ENCODE peak calls at places on chromosomes 1 and 21, in four cellular contexts. One of them, this sample, is unnamed.

GRCh38 chr1:201469645-201470074 is 672 bp upstream of the PHLDA3 start:
- DNase-seq in H1: no peak
- DNase-seq in WTC11: peak; percentile 25
- DNase-seq in GM12878: no peak
- DNase-seq in this sample: no peak

GRCh38 chr1:203473281-203473680 is 2.3 kb upstream of the PRELP start:
- DNase-seq in H1: no peak
- DNase-seq in WTC11: no peak
- DNase-seq in GM12878: no peak
- DNase-seq in this sample: no peak

GRCh38 chr1:181021811-181022434 is 747 bp downstream of the STX6 start:
- DNase-seq in H1: peak; percentile 25
- DNase-seq in WTC11: peak; percentile 50
- DNase-seq in GM12878: no peak
- DNase-seq in this sample: peak; percentile 65

GRCh38 chr21:17139696-17140095 is 373.1 kb upstream of the CXADR start:
- DNase-seq in H1: no peak
- DNase-seq in WTC11: no peak
- DNase-seq in GM12878: no peak
- DNase-seq in this sample: no peak

GRCh38 chr21:16492892-16493291 is 763.1 kb downstream of the USP25 start:
- DNase-seq in H1: no peak
- DNase-seq in WTC11: no peak
- DNase-seq in GM12878: no peak
- DNase-seq in this sample: no peak

GRCh38 chr1:211920141-211920572 is 89.6 kb upstream of the LPGAT1 start:
- DNase-seq in H1: no peak
- DNase-seq in WTC11: no peak
- DNase-seq in GM12878: no peak
- DNase-seq in this sample: no peak

GRCh38 chr21:44653656-44654575 is 543 bp downstream of the KRTAP12-4 start:
- DNase-seq in H1: no peak
- DNase-seq in WTC11: no peak
- DNase-seq in GM12878: no peak
- DNase-seq in this sample: no peak

GRCh38 chr21:29130234-29130993 is at the start of gene MAP3K7CL:
- DNase-seq in H1: no peak
- DNase-seq in WTC11: no peak
- DNase-seq in GM12878: no peak
- DNase-seq in this sample: no peak

GRCh38 chr1:165426745-165427144 is 18.2 kb downstream of the RXRG start:
- DNase-seq in H1: no peak
- DNase-seq in WTC11: no peak
- DNase-seq in GM12878: no peak
- DNase-seq in this sample: no peak

GRCh38 chr1:205569411-205570172 is 62.2 kb downstream of the ELK4 start:
- DNase-seq in H1: no peak
- DNase-seq in WTC11: no peak
- DNase-seq in GM12878: no peak
- DNase-seq in this sample: no peak

GRCh38 chr1:96538001-96538649 is 183.5 kb upstream of the PTBP2 start:
- DNase-seq in H1: no peak
- DNase-seq in WTC11: no peak
- DNase-seq in GM12878: no peak
- DNase-seq in this sample: no peak

GRCh38 chr1:36894824-36895223 is 139.5 kb downstream of the GRIK3 start:
- DNase-seq in H1: no peak
- DNase-seq in WTC11: no peak
- DNase-seq in GM12878: no peak
- DNase-seq in this sample: no peak

GRCh38 chr1:53180951-53181350 is 15.7 kb upstream of the CPT2 start:
- DNase-seq in H1: no peak
- DNase-seq in WTC11: no peak
- DNase-seq in GM12878: no peak
- DNase-seq in this sample: no peak

GRCh38 chr1:45952072-45952471 is 148.7 kb downstream of the MAST2 start:
- DNase-seq in H1: no peak
- DNase-seq in WTC11: no peak
- DNase-seq in GM12878: no peak
- DNase-seq in this sample: no peak

GRCh38 chr21:37915516-37915915 is 741 bp downstream of the KCNJ6 start:
- DNase-seq in H1: no peak
- DNase-seq in WTC11: peak; percentile 43
- DNase-seq in GM12878: no peak
- DNase-seq in this sample: no peak

GRCh38 chr1:193111641-193112090 is 6.5 kb upstream of the GLRX2 start:
- DNase-seq in H1: no peak
- DNase-seq in WTC11: peak; percentile 38
- DNase-seq in GM12878: no peak
- DNase-seq in this sample: no peak

GRCh38 chr1:32992489-32993214 is 28.0 kb upstream of the RNF19B start:
- DNase-seq in H1: no peak
- DNase-seq in WTC11: peak; percentile 72
- DNase-seq in GM12878: peak; percentile 98
- DNase-seq in this sample: peak; percentile 67

GRCh38 chr1:30479576-30479975 is 243.8 kb downstream of the MATN1 start:
- DNase-seq in H1: no peak
- DNase-seq in WTC11: no peak
- DNase-seq in GM12878: no peak
- DNase-seq in this sample: no peak

GRCh38 chr1:185821612-185822385 is 87.6 kb downstream of the HMCN1 start:
- DNase-seq in H1: no peak
- DNase-seq in WTC11: no peak
- DNase-seq in GM12878: no peak
- DNase-seq in this sample: no peak

GRCh38 chr1:203402609-203403337 is 51.9 kb upstream of the FMOD start:
- DNase-seq in H1: no peak
- DNase-seq in WTC11: no peak
- DNase-seq in GM12878: no peak
- DNase-seq in this sample: no peak

DNA sequence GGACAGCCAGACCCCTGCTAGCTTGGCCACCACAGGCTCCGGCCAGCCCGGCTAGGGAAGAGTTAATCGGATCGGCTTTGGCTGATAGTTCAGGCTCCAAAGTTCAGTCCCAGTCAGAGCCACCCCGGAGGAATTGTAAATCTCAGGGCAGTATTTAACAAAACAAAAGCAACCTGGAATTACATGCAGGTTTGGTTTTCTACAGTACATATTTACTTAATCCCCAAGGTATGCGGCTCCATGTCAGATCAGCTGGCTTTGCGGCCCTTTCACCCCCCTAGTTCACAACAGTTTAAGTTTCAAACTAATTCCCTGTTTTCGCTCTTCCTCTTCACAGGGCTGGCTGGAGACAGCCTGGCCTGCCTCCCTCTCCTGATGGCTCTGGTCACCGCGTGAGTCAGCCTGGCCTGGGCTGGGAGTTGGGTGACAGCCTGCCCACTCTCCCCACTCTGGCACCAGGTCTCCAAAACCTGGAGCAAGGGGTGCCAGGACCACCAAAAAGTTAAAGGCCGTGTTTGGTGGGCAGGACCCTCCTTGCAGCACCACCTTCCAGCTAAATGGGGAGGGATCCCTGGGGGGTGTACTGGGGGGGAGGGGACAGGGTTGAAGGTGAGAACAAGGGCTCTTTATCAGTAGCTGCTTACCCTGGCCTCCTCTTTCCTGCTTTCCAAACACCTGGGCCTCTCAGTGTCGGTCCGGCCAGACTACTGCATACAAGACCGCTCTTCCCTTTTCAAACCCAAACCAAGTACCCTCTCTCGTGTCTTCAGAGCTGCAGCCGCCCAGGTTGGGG is 1.9 kb downstream of the DHRS3 start:
- DNase-seq in H1: no peak
- DNase-seq in WTC11: peak; percentile 65
- DNase-seq in GM12878: no peak
- DNase-seq in this sample: peak; percentile 65
- TF ChIP-seq ATF2 in H1: no peak
- TF ChIP-seq ATF2 in WTC11: no peak
- TF ChIP-seq ATF2 in GM12878: no peak
- TF ChIP-seq ATF2 in this sample: no peak

GRCh38 chr1:210347112-210347511 is 18.4 kb downstream of the HHAT start:
- DNase-seq in H1: no peak
- DNase-seq in WTC11: no peak
- DNase-seq in GM12878: no peak
- DNase-seq in this sample: no peak
- TF ChIP-seq ATF2 in H1: no peak
- TF ChIP-seq ATF2 in WTC11: no peak
- TF ChIP-seq ATF2 in GM12878: peak; percentile 91
- TF ChIP-seq ATF2 in this sample: no peak

DNA sequence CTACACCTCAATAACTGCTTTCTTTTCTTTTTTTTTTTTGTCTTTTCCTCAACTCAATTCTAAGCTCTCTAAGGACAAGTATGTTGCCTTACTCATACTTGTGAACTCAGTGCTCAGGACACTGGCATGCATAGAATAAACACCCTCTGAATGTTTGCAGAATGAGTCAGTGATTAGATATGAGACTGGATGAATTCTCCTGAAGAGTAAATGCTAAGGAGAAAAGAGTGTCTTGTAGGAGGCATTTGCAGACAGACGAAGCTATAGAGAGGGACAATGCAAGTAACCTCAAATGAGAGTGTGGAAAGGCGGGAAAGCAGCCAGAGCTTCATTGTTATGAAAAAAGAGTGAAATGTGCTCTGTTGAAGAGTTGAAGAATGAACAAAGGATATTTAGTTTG is 166.0 kb upstream of the DPYD start:
- DNase-seq in H1: peak; percentile 31
- DNase-seq in WTC11: no peak
- DNase-seq in GM12878: no peak
- DNase-seq in this sample: no peak
- TF ChIP-seq ATF2 in H1: no peak
- TF ChIP-seq ATF2 in WTC11: no peak
- TF ChIP-seq ATF2 in GM12878: no peak
- TF ChIP-seq ATF2 in this sample: no peak

GRCh38 chr1:62198069-62198780 is 3.6 kb downstream of the L1TD1 start:
- DNase-seq in H1: no peak
- DNase-seq in WTC11: peak; percentile 68
- DNase-seq in GM12878: no peak
- DNase-seq in this sample: no peak

GRCh38 chr1:62198781-62199125 is 4.1 kb downstream of the L1TD1 start:
- DNase-seq in H1: no peak
- DNase-seq in WTC11: no peak
- DNase-seq in GM12878: no peak
- DNase-seq in this sample: no peak

GRCh38 chr1:62194651-62195282 is at the start of gene L1TD1:
- DNase-seq in H1: peak; percentile 91
- DNase-seq in WTC11: peak; percentile 94
- DNase-seq in GM12878: no peak
- DNase-seq in this sample: no peak

GRCh38 chr1:62196091-62196690 is 1.5 kb downstream of the L1TD1 start:
- DNase-seq in H1: no peak
- DNase-seq in WTC11: no peak
- DNase-seq in GM12878: no peak
- DNase-seq in this sample: no peak
- TF ChIP-seq ATF2 in H1: no peak
- TF ChIP-seq ATF2 in WTC11: no peak
- TF ChIP-seq ATF2 in GM12878: no peak
- TF ChIP-seq ATF2 in this sample: no peak

DNA sequence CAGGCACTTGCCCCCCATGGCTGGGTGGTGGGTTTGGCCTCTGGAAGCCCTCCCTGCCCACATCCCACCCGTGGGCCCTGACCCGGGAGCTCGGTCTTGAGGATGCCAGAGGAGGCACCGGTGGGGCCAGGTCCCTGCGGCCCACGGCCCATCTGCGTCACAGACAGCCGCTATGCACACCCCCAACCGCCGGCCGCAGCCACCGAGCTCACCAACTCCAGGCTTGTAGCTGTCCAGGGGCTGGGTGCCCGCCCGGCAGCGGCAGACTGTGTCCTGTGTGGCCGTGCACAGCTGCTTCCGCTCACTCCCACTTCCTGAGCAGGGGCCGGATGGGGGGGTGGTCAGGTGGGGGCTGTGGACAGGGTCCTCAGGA is 1.2 kb downstream of the TNFRSF4 start:
- DNase-seq in H1: no peak
- DNase-seq in WTC11: no peak
- DNase-seq in GM12878: no peak
- DNase-seq in this sample: no peak
- TF ChIP-seq ATF2 in H1: no peak
- TF ChIP-seq ATF2 in WTC11: no peak
- TF ChIP-seq ATF2 in GM12878: no peak
- TF ChIP-seq ATF2 in this sample: no peak

GRCh38 chr1:112522621-112523020 is 13.9 kb downstream of the WNT2B start:
- DNase-seq in H1: no peak
- DNase-seq in WTC11: no peak
- DNase-seq in GM12878: no peak
- DNase-seq in this sample: no peak
- TF ChIP-seq ATF2 in H1: no peak
- TF ChIP-seq ATF2 in WTC11: no peak
- TF ChIP-seq ATF2 in GM12878: no peak
- TF ChIP-seq ATF2 in this sample: no peak

GRCh38 chr1:2534775-2535387 is 4.8 kb upstream of the HES5 start:
- DNase-seq in H1: no peak
- DNase-seq in WTC11: no peak
- DNase-seq in GM12878: no peak
- DNase-seq in this sample: no peak
- TF ChIP-seq ATF2 in H1: no peak
- TF ChIP-seq ATF2 in WTC11: no peak
- TF ChIP-seq ATF2 in GM12878: no peak
- TF ChIP-seq ATF2 in this sample: no peak

DNA sequence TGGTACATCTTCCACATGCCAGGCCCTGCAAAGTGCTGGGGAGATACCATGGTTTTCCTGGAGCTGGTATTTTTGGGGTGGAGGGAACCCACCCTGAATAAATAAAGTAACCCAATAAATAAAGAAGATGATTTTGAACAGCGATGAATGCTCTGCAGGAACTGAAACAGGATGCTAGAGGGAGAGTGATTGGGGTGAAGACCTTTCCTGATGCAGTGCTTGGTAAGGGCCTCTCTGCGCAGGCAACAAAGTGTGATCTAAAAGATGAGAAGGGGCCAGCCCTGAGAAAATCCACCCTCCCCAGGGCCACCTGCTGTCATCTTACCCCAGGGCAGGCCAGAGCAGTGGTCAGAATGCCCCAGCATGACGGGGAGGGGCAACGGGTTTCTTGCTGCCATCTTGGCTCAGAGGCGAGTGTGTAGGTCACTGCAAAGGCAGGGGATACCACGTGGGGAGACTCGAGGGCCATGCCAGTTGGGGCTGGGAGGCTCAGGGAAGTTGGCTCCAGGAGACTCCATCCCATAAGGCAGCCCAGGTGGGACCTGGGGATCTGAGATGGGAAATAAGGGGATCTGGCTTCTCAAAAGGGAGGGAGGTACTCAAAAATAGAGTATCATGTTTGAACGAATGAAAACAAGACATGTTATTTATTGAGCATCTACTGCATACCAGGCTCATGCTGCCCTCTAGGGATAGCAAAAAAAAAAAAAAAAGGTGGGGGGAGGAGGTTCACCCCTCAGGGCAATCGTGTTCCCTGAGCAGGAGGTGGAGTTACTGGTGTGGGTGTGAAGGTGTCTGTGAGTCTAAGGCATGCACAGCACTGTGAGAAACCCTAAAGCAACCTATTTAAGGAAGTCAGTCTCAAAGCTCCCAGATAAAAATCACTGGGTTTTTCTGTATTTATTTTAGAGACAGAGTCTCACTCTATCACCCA is 2.8 kb downstream of the SRARP start:
- DNase-seq in H1: no peak
- DNase-seq in WTC11: no peak
- DNase-seq in GM12878: peak; percentile 24
- DNase-seq in this sample: peak; percentile 63
- TF ChIP-seq ATF2 in H1: no peak
- TF ChIP-seq ATF2 in WTC11: no peak
- TF ChIP-seq ATF2 in GM12878: no peak
- TF ChIP-seq ATF2 in this sample: no peak